ENCODE peak calls at places on chromosome 9, in seven cellular contexts. N is AG10803, F is brain microvascular endothelial cell, C is kidney, W is HFFc6, P is GM12865, T is WTC11. R is an unnamed sample.
A peak's percentile ranks its signal among the peaks of the same experiment; 100 is the strongest.

GRCh38 chr9:131747352-131747751 is 7.5 kb upstream of the RAPGEF1 start:
- DNase-seq in N (peak; percentile 75), F (peak; percentile 42), C (no peak), W (peak; percentile 51), P (peak; percentile 77), T (no peak), R (no peak)

GRCh38 chr9:87891754-87892153 is 9.1 kb downstream of the SPATA31E1 start:
- DNase-seq in N (peak; percentile 65), F (no peak), C (no peak), W (no peak), P (no peak), T (no peak), R (no peak)

GRCh38 chr9:130917171-130917960 is 20.8 kb upstream of the QRFP start:
- DNase-seq in N (no peak), F (no peak), C (no peak), W (no peak), P (no peak), T (no peak), R (no peak)

GRCh38 chr9:121288874-121289553 is 21.1 kb downstream of the GSN start:
- DNase-seq in N (peak; percentile 80), F (no peak), C (peak; percentile 87), W (peak; percentile 73), P (no peak), T (peak; percentile 58), R (peak; percentile 90)

GRCh38 chr9:3648266-3648665 is 122.5 kb upstream of the RFX3 start:
- DNase-seq in N (no peak), F (no peak), C (no peak), W (no peak), P (no peak), T (no peak), R (no peak)

GRCh38 chr9:131503626-131504465 is 1.1 kb downstream of the POMT1 start:
- DNase-seq in N (peak; percentile 35), F (no peak), C (no peak), W (peak; percentile 51), P (peak; percentile 28), T (peak; percentile 29), R (no peak)

GRCh38 chr9:125889524-125890473 is 142.6 kb downstream of the PBX3 start:
- DNase-seq in N (peak; percentile 80), F (peak; percentile 9), C (peak; percentile 63), W (no peak), P (peak; percentile 16), T (peak; percentile 68), R (no peak)

GRCh38 chr9:18396102-18396728 is 77.7 kb upstream of the ADAMTSL1 start:
- DNase-seq in N (no peak), F (peak; percentile 30), C (no peak), W (peak; percentile 31), P (peak; percentile 4), T (no peak), R (no peak)

GRCh38 chr9:124857533-124858162 is 4.1 kb downstream of the RPL35 start:
- DNase-seq in N (no peak), F (no peak), C (no peak), W (no peak), P (no peak), T (no peak), R (no peak)

GRCh38 chr9:124855566-124855943 is 2.3 kb downstream of the WDR38 start:
- DNase-seq in N (no peak), F (no peak), C (no peak), W (no peak), P (no peak), T (no peak), R (no peak)

GRCh38 chr9:124854822-124855221 is 1.6 kb downstream of the WDR38 start:
- DNase-seq in N (no peak), F (no peak), C (no peak), W (no peak), P (no peak), T (no peak), R (no peak)

GRCh38 chr9:124854161-124854560 is 901 bp downstream of the WDR38 start:
- DNase-seq in N (no peak), F (no peak), C (no peak), W (no peak), P (no peak), T (no peak), R (no peak)

GRCh38 chr9:124855944-124856773 is 2.9 kb downstream of the WDR38 start:
- DNase-seq in N (no peak), F (no peak), C (no peak), W (peak; percentile 30), P (peak; percentile 54), T (peak; percentile 79), R (no peak)
- TF ChIP-seq CTCF in N (peak; percentile 39), F (peak; percentile 67), C (no peak), W (peak; percentile 58), P (peak; percentile 27), T (peak; percentile 18), R (peak; percentile 73)

DNA sequence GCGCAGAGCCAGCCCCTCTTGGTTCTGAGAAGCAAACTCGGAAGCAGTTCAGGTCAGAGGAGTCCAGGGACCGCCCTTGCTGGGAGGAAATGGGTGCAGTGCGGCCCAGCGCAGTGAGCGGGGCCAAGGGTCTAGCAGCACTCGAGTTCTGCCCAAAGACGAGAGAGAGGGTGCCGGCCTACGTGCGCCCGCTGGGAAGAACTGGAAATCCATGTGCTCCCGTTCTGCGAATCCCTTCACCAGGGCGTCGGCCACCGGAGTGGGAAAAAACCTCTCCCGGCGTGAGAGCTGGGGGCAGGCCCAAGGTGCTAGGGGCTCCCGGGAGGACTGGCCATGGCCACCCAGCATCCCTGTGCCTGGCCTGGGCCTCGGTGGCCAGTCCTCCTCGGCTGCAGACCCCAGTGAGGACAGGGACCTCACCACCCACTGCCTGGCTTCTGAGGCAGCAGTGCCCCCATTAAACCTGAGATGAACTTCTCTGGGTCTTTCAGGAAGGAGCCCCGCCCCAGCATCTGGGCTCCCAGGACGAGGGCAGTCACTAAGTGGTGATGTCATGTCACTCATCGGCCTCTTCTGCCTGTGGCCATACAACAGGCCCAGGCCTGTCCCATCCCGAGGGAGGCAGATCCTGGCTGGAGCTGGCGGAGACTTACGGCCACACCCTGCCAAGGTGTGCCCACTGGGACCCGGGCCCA is 10.6 kb downstream of the TMEM250 start:
- DNase-seq in N (no peak), F (no peak), C (no peak), W (no peak), P (no peak), T (no peak), R (no peak)
- TF ChIP-seq CTCF in N (no peak), F (no peak), C (no peak), W (no peak), P (no peak), T (no peak), R (no peak)

DNA sequence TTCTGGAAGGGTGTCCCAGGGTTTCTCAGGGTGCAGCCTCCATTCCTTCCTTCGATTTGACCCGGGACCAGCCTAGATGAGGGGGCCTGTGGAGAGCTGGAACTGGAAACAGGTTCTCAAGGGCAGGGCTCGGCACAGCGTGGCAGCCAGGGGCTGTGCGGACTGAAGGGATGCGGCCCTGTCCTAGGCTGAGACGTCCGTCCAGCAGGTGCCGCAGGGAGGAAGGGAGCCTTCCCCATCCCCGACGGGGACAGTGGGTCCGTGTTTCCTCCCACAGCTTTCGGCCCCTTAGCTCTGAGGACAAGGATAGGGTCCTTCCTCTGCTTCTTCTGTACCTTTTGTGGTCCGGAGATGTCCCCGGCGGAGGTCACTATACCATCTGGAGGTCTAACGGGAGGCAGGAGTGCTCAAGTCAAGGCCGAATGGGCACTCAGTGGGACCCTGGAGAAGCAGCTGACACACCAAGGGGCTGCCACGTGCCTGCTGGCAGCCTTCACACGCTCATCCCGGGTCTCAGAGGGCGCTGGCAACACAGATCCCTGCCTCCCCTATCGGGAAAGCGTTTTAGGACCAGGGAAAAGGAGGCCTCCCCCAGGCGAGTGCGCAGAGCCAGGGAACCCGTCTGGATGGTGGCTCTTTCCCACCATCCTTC is 49.9 kb downstream of the USP20 start:
- DNase-seq in N (no peak), F (no peak), C (peak; percentile 86), W (no peak), P (peak; percentile 76), T (peak; percentile 31), R (no peak)
- TF ChIP-seq CTCF in N (peak; percentile 35), F (peak; percentile 33), C (peak; percentile 4), W (no peak), P (peak; percentile 53), T (no peak), R (no peak)

GRCh38 chr9:127826253-127826913 is 23.7 kb downstream of the FPGS start:
- DNase-seq in N (no peak), F (no peak), C (peak; percentile 47), W (no peak), P (no peak), T (no peak), R (no peak)

GRCh38 chr9:127828262-127829031 is 25.8 kb downstream of the FPGS start:
- DNase-seq in N (peak; percentile 64), F (peak; percentile 46), C (peak; percentile 97), W (peak; percentile 53), P (no peak), T (peak; percentile 98), R (no peak)

GRCh38 chr9:127822108-127822507 is 19.4 kb downstream of the FPGS start:
- DNase-seq in N (no peak), F (no peak), C (no peak), W (no peak), P (no peak), T (no peak), R (no peak)

GRCh38 chr9:127829205-127829935 is 25.1 kb downstream of the ENG start:
- DNase-seq in N (no peak), F (no peak), C (no peak), W (no peak), P (no peak), T (no peak), R (no peak)

GRCh38 chr9:127825319-127826051 is 22.8 kb downstream of the FPGS start:
- DNase-seq in N (no peak), F (no peak), C (peak; percentile 89), W (no peak), P (no peak), T (peak; percentile 97), R (no peak)
- TF ChIP-seq CTCF in N (peak; percentile 12), F (peak; percentile 61), C (peak; percentile 36), W (peak; percentile 43), P (peak; percentile 19), T (peak; percentile 71), R (peak; percentile 66)